ENCODE peak calls at places on chromosome 6, in five cellular contexts. One of them, this sample, is unnamed.

GRCh38 chr6:166235666-166236292 is 68.1 kb upstream of the TBXT start:
- DNase-seq in fibroblast of lung: no peak
- DNase-seq in Jurkat, Clone E6-1: no peak
- DNase-seq in small intestine: no peak
- DNase-seq in GM12878: no peak
- DNase-seq in this sample: no peak

GRCh38 chr6:16102208-16102607 is 26.7 kb upstream of the MYLIP start:
- DNase-seq in fibroblast of lung: no peak
- DNase-seq in Jurkat, Clone E6-1: no peak
- DNase-seq in small intestine: peak
- DNase-seq in GM12878: no peak
- DNase-seq in this sample: no peak

GRCh38 chr6:140846518-140847277 is 1286.0 kb upstream of the GJE1 start:
- DNase-seq in fibroblast of lung: peak
- DNase-seq in Jurkat, Clone E6-1: no peak
- DNase-seq in small intestine: no peak
- DNase-seq in GM12878: no peak
- DNase-seq in this sample: peak

GRCh38 chr6:38528196-38528965 is 111.3 kb downstream of the BTBD9 start:
- DNase-seq in fibroblast of lung: peak
- DNase-seq in Jurkat, Clone E6-1: no peak
- DNase-seq in small intestine: no peak
- DNase-seq in GM12878: no peak
- DNase-seq in this sample: no peak

GRCh38 chr6:170442596-170442995 is 110.5 kb downstream of the PSMB1 start:
- DNase-seq in fibroblast of lung: no peak
- DNase-seq in Jurkat, Clone E6-1: no peak
- DNase-seq in small intestine: no peak
- DNase-seq in GM12878: no peak
- DNase-seq in this sample: no peak

GRCh38 chr6:156175971-156176421 is 601.2 kb upstream of the ARID1B start:
- DNase-seq in fibroblast of lung: no peak
- DNase-seq in Jurkat, Clone E6-1: no peak
- DNase-seq in small intestine: peak
- DNase-seq in GM12878: no peak
- DNase-seq in this sample: peak

GRCh38 chr6:102766946-102767345 is 1373.4 kb downstream of the GRIK2 start:
- DNase-seq in fibroblast of lung: peak
- DNase-seq in Jurkat, Clone E6-1: no peak
- DNase-seq in small intestine: no peak
- DNase-seq in GM12878: no peak
- DNase-seq in this sample: peak

GRCh38 chr6:4942673-4943009 is 61.2 kb downstream of the RPP40 start:
- DNase-seq in fibroblast of lung: no peak
- DNase-seq in Jurkat, Clone E6-1: no peak
- DNase-seq in small intestine: no peak
- DNase-seq in GM12878: no peak
- DNase-seq in this sample: no peak

GRCh38 chr6:99285881-99286280 is 63.6 kb downstream of the FAXC start:
- DNase-seq in fibroblast of lung: no peak
- DNase-seq in Jurkat, Clone E6-1: no peak
- DNase-seq in small intestine: no peak
- DNase-seq in GM12878: no peak
- DNase-seq in this sample: no peak

GRCh38 chr6:21504790-21505189 is 88.8 kb upstream of the SOX4 start:
- DNase-seq in fibroblast of lung: no peak
- DNase-seq in Jurkat, Clone E6-1: no peak
- DNase-seq in small intestine: no peak
- DNase-seq in GM12878: no peak
- DNase-seq in this sample: no peak

GRCh38 chr6:9334979-9335378 is 899.6 kb upstream of the SLC35B3 start:
- DNase-seq in fibroblast of lung: no peak
- DNase-seq in Jurkat, Clone E6-1: no peak
- DNase-seq in small intestine: no peak
- DNase-seq in GM12878: no peak
- DNase-seq in this sample: no peak

GRCh38 chr6:9647599-9647998 is 767.3 kb downstream of the TFAP2A start:
- DNase-seq in fibroblast of lung: peak
- DNase-seq in Jurkat, Clone E6-1: no peak
- DNase-seq in small intestine: no peak
- DNase-seq in GM12878: no peak
- DNase-seq in this sample: peak

GRCh38 chr6:18595774-18596528 is 208.8 kb downstream of the RNF144B start:
- DNase-seq in fibroblast of lung: peak
- DNase-seq in Jurkat, Clone E6-1: peak
- DNase-seq in small intestine: peak
- DNase-seq in GM12878: no peak
- DNase-seq in this sample: peak

GRCh38 chr6:53640361-53640760 is 25.2 kb downstream of the KLHL31 start:
- DNase-seq in fibroblast of lung: no peak
- DNase-seq in Jurkat, Clone E6-1: no peak
- DNase-seq in small intestine: no peak
- DNase-seq in GM12878: no peak
- DNase-seq in this sample: no peak

GRCh38 chr6:5042436-5042835 is 38.6 kb upstream of the RPP40 start:
- DNase-seq in fibroblast of lung: no peak
- DNase-seq in Jurkat, Clone E6-1: no peak
- DNase-seq in small intestine: no peak
- DNase-seq in GM12878: no peak
- DNase-seq in this sample: no peak

GRCh38 chr6:48883116-48883515 is 579.9 kb downstream of the MMUT start:
- DNase-seq in fibroblast of lung: no peak
- DNase-seq in Jurkat, Clone E6-1: peak
- DNase-seq in small intestine: no peak
- DNase-seq in GM12878: no peak
- DNase-seq in this sample: peak

GRCh38 chr6:148379966-148380653 is 37.5 kb downstream of the SASH1 start:
- DNase-seq in fibroblast of lung: peak
- DNase-seq in Jurkat, Clone E6-1: no peak
- DNase-seq in small intestine: no peak
- DNase-seq in GM12878: no peak
- DNase-seq in this sample: no peak

GRCh38 chr6:96065211-96065610 is 49.4 kb downstream of the FUT9 start:
- DNase-seq in fibroblast of lung: no peak
- DNase-seq in Jurkat, Clone E6-1: no peak
- DNase-seq in small intestine: no peak
- DNase-seq in GM12878: no peak
- DNase-seq in this sample: no peak

GRCh38 chr6:12648171-12648570 is 68.4 kb upstream of the PHACTR1 start:
- DNase-seq in fibroblast of lung: no peak
- DNase-seq in Jurkat, Clone E6-1: no peak
- DNase-seq in small intestine: no peak
- DNase-seq in GM12878: no peak
- DNase-seq in this sample: no peak

GRCh38 chr6:42137192-42137753 is 5.1 kb downstream of the C6orf132 start:
- DNase-seq in fibroblast of lung: peak
- DNase-seq in Jurkat, Clone E6-1: no peak
- DNase-seq in small intestine: no peak
- DNase-seq in GM12878: no peak
- DNase-seq in this sample: no peak

GRCh38 chr6:21666788-21667681 is 73.5 kb downstream of the SOX4 start:
- DNase-seq in fibroblast of lung: peak
- DNase-seq in Jurkat, Clone E6-1: no peak
- DNase-seq in small intestine: no peak
- DNase-seq in GM12878: no peak
- DNase-seq in this sample: no peak

GRCh38 chr6:144104898-144105487 is 9.6 kb upstream of the SF3B5 start:
- DNase-seq in fibroblast of lung: peak
- DNase-seq in Jurkat, Clone E6-1: peak
- DNase-seq in small intestine: peak
- DNase-seq in GM12878: peak
- DNase-seq in this sample: peak

GRCh38 chr6:56842602-56843475 is 112.1 kb upstream of the BEND6 start:
- DNase-seq in fibroblast of lung: peak
- DNase-seq in Jurkat, Clone E6-1: no peak
- DNase-seq in small intestine: no peak
- DNase-seq in GM12878: no peak
- DNase-seq in this sample: peak

DNA sequence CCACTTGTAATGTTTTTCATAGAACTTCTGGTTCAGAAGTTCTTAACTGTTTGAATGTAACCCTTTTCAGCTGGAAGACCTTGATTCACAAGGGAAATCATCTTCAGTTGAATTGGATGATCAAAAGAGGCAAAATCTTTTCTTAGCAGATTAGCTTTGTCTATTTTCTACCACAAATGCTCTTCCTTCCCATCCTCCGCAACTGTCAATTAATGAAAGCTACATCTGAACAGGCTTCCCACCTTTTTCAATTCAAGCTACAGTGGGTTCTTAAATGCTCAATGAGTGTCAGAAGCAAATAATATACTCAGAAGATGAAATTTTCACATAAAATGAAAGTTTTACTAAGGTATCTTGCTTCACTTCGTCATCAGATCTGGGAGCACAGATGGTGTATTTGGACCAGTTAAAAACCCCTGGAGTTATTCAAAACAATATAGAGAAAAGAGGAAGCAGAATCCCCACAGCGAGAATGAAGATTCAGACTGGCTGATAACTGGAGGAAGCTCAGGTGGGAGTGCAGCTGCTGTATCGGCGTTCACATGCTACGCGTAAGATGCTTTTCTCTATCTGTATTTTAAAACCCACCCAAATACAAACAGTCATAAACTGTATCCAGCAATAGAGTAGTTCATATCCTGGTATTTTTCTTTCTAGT is 19.4 kb downstream of the QRSL1 start:
- DNase-seq in fibroblast of lung: no peak
- DNase-seq in Jurkat, Clone E6-1: no peak
- DNase-seq in small intestine: no peak
- DNase-seq in GM12878: no peak
- DNase-seq in this sample: no peak
- H3K4me3 ChIP-seq in fibroblast of lung: no peak
- H3K4me3 ChIP-seq in Jurkat, Clone E6-1: no peak
- H3K4me3 ChIP-seq in small intestine: no peak
- H3K4me3 ChIP-seq in GM12878: peak
- H3K4me3 ChIP-seq in this sample: no peak

GRCh38 chr6:44342052-44342451 is 398 bp upstream of the SPATS1 start:
- DNase-seq in fibroblast of lung: no peak
- DNase-seq in Jurkat, Clone E6-1: no peak
- DNase-seq in small intestine: no peak
- DNase-seq in GM12878: no peak
- DNase-seq in this sample: peak
- H3K4me3 ChIP-seq in fibroblast of lung: no peak
- H3K4me3 ChIP-seq in Jurkat, Clone E6-1: no peak
- H3K4me3 ChIP-seq in small intestine: no peak
- H3K4me3 ChIP-seq in GM12878: no peak
- H3K4me3 ChIP-seq in this sample: no peak

GRCh38 chr6:11230158-11231107 is 2.0 kb downstream of the NEDD9 start:
- DNase-seq in fibroblast of lung: peak
- DNase-seq in Jurkat, Clone E6-1: no peak
- DNase-seq in small intestine: peak
- DNase-seq in GM12878: no peak
- DNase-seq in this sample: no peak
- H3K4me3 ChIP-seq in fibroblast of lung: peak
- H3K4me3 ChIP-seq in Jurkat, Clone E6-1: no peak
- H3K4me3 ChIP-seq in small intestine: no peak
- H3K4me3 ChIP-seq in GM12878: peak
- H3K4me3 ChIP-seq in this sample: peak

DNA sequence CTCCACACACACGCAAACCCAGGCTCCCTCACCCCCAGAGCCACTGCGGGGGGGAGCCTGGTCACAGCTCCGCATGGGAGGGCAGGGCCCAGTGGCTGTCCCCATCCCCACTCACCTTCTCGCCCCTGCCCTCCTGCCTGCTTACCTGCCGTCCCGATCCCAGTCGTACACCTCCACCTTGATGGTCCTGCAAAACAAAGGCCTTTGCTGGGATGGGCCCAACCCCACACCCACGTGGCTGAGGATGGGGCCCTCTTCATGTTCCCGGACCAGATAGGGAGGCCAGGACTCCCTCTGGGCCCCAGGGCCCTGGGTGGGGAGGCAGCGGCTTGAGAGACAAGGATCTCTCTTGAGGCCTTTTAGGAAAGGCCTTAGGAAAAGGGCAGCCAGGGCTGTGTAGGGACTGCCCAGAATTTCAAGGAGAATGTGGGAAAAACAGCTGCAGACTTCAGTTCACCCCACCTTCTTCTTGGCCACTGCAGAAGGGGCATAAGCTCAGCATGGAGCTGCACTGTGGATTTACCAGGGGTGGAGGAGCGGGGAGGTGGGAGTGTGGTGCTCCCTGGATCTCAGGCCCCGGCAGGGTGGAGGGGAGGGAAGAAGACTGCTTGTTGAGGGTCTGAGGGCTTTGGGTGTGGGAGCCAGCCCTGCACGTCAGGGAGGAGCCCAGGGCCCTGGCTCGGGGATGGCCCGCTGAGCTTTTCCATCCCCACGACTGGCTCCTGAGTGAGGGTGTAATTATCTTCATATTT is 67.7 kb downstream of the RAB44 start:
- DNase-seq in fibroblast of lung: no peak
- DNase-seq in Jurkat, Clone E6-1: no peak
- DNase-seq in small intestine: no peak
- DNase-seq in GM12878: no peak
- DNase-seq in this sample: no peak
- H3K4me3 ChIP-seq in fibroblast of lung: no peak
- H3K4me3 ChIP-seq in Jurkat, Clone E6-1: no peak
- H3K4me3 ChIP-seq in small intestine: no peak
- H3K4me3 ChIP-seq in GM12878: no peak
- H3K4me3 ChIP-seq in this sample: no peak

GRCh38 chr6:125746019-125746414 is 3.4 kb upstream of the HEY2 start:
- DNase-seq in fibroblast of lung: no peak
- DNase-seq in Jurkat, Clone E6-1: no peak
- DNase-seq in small intestine: no peak
- DNase-seq in GM12878: no peak
- DNase-seq in this sample: no peak
- H3K4me3 ChIP-seq in fibroblast of lung: no peak
- H3K4me3 ChIP-seq in Jurkat, Clone E6-1: no peak
- H3K4me3 ChIP-seq in small intestine: no peak
- H3K4me3 ChIP-seq in GM12878: no peak
- H3K4me3 ChIP-seq in this sample: no peak

GRCh38 chr6:77474286-77474956 is 11.1 kb upstream of the HTR1B start:
- DNase-seq in fibroblast of lung: no peak
- DNase-seq in Jurkat, Clone E6-1: peak
- DNase-seq in small intestine: no peak
- DNase-seq in GM12878: no peak
- DNase-seq in this sample: peak

GRCh38 chr6:77470983-77471382 is 7.7 kb upstream of the HTR1B start:
- DNase-seq in fibroblast of lung: peak
- DNase-seq in Jurkat, Clone E6-1: no peak
- DNase-seq in small intestine: no peak
- DNase-seq in GM12878: no peak
- DNase-seq in this sample: no peak

GRCh38 chr6:77474973-77475372 is 11.7 kb upstream of the HTR1B start:
- DNase-seq in fibroblast of lung: no peak
- DNase-seq in Jurkat, Clone E6-1: no peak
- DNase-seq in small intestine: no peak
- DNase-seq in GM12878: no peak
- DNase-seq in this sample: no peak
- H3K4me3 ChIP-seq in fibroblast of lung: no peak
- H3K4me3 ChIP-seq in Jurkat, Clone E6-1: no peak
- H3K4me3 ChIP-seq in small intestine: no peak
- H3K4me3 ChIP-seq in GM12878: no peak
- H3K4me3 ChIP-seq in this sample: no peak

GRCh38 chr6:101083533-101084172 is 202.5 kb upstream of the ASCC3 start:
- DNase-seq in fibroblast of lung: peak
- DNase-seq in Jurkat, Clone E6-1: no peak
- DNase-seq in small intestine: no peak
- DNase-seq in GM12878: no peak
- DNase-seq in this sample: peak
- H3K4me3 ChIP-seq in fibroblast of lung: no peak
- H3K4me3 ChIP-seq in Jurkat, Clone E6-1: no peak
- H3K4me3 ChIP-seq in small intestine: no peak
- H3K4me3 ChIP-seq in GM12878: no peak
- H3K4me3 ChIP-seq in this sample: no peak